ENCODE peak calls at places on chromosomes 1 and 21, in eight cellular contexts. U, V, A, H, S, Y, B and W are unnamed samples.

GRCh38 chr1:27979151-27979858 is 19.5 kb downstream of the XKR8 start:
- DNase-seq in U (peak; percentile 35), V (no peak), A (no peak), H (no peak), S (no peak), Y (peak; percentile 38), B (no peak), W (no peak)

GRCh38 chr1:65924471-65924870 is 131.8 kb downstream of the PDE4B start:
- DNase-seq in U (peak; percentile 2), V (no peak), A (no peak), H (no peak), S (no peak), Y (no peak), B (no peak), W (peak; percentile 65)

GRCh38 chr21:37496972-37497371 is 130.4 kb downstream of the DYRK1A start:
- DNase-seq in U (no peak), V (no peak), A (no peak), H (no peak), S (no peak), Y (no peak), B (no peak), W (no peak)

GRCh38 chr21:44294391-44295162 is 5.3 kb upstream of the PFKL start:
- DNase-seq in U (no peak), V (no peak), A (peak; percentile 36), H (no peak), S (peak; percentile 47), Y (no peak), B (peak; percentile 88), W (no peak)

GRCh38 chr21:15164678-15165303 is 100.0 kb upstream of the NRIP1 start:
- DNase-seq in U (no peak), V (no peak), A (no peak), H (no peak), S (peak; percentile 35), Y (no peak), B (no peak), W (peak; percentile 14)

GRCh38 chr1:16153999-16154673 is 1.7 kb downstream of the EPHA2 start:
- DNase-seq in U (no peak), V (no peak), A (no peak), H (no peak), S (no peak), Y (peak; percentile 70), B (no peak), W (no peak)

GRCh38 chr21:15060776-15061175 is 4.0 kb downstream of the NRIP1 start:
- DNase-seq in U (no peak), V (no peak), A (no peak), H (no peak), S (no peak), Y (no peak), B (no peak), W (no peak)

GRCh38 chr1:26302733-26303405 is 3.6 kb downstream of the UBXN11 start:
- DNase-seq in U (no peak), V (no peak), A (no peak), H (no peak), S (no peak), Y (no peak), B (no peak), W (no peak)

GRCh38 chr1:247102381-247102780 is 1.8 kb downstream of the ZNF669 start:
- DNase-seq in U (no peak), V (no peak), A (no peak), H (no peak), S (no peak), Y (no peak), B (no peak), W (no peak)

GRCh38 chr1:6080469-6080868 is 34.8 kb downstream of the KCNAB2 start:
- DNase-seq in U (no peak), V (no peak), A (peak; percentile 16), H (no peak), S (no peak), Y (no peak), B (no peak), W (no peak)

GRCh38 chr1:119367332-119368124 is 1.1 kb upstream of the HAO2 start:
- DNase-seq in U (peak; percentile 44), V (no peak), A (no peak), H (no peak), S (no peak), Y (peak; percentile 50), B (no peak), W (no peak)

GRCh38 chr1:212230329-212230728 is 54.9 kb upstream of the PPP2R5A start:
- DNase-seq in U (no peak), V (no peak), A (no peak), H (no peak), S (no peak), Y (no peak), B (no peak), W (no peak)

GRCh38 chr1:57879700-57880099 is 455.8 kb upstream of the DAB1 start:
- DNase-seq in U (no peak), V (no peak), A (no peak), H (no peak), S (no peak), Y (no peak), B (no peak), W (no peak)

GRCh38 chr1:57868895-57869294 is 445.0 kb upstream of the DAB1 start:
- DNase-seq in U (no peak), V (no peak), A (no peak), H (no peak), S (no peak), Y (no peak), B (no peak), W (no peak)

GRCh38 chr1:57872913-57873312 is 449.1 kb upstream of the DAB1 start:
- DNase-seq in U (no peak), V (no peak), A (no peak), H (no peak), S (no peak), Y (no peak), B (no peak), W (no peak)

DNA sequence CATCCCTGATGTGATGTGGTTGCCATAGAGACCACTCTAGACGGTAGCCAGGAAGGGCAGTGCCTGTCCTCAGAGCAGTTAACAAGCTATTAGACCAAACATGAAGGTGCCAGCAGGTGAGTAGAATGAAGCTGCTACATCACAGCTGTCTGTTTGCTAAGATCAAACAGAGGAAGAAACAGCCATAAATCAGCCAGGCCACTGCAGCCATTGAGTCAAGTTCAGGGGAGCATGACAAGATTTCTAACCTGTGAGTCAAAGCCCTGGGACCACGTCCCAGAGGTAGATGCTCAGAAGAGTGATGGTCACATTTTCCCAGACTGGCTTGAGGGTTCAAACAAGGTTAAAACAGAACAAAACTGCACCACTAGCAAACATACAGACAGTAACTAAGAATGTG is 450.6 kb upstream of the DAB1 start:
- DNase-seq in U (no peak), V (no peak), A (no peak), H (no peak), S (no peak), Y (no peak), B (no peak), W (no peak)
- H3K27ac ChIP-seq in U (no peak overlapping the region), V (no peak overlapping the region), A (no peak overlapping the region), H (no peak overlapping the region), S (no peak overlapping the region), Y (no peak overlapping the region), B (no peak overlapping the region), W (no peak overlapping the region)

GRCh38 chr1:219381396-219381795 is 207.7 kb downstream of the LYPLAL1 start:
- DNase-seq in U (no peak), V (no peak), A (no peak), H (no peak), S (no peak), Y (no peak), B (no peak), W (no peak)

GRCh38 chr1:219383273-219383672 is 209.6 kb downstream of the LYPLAL1 start:
- DNase-seq in U (no peak), V (no peak), A (no peak), H (no peak), S (no peak), Y (no peak), B (no peak), W (no peak)

GRCh38 chr1:219391297-219391696 is 217.6 kb downstream of the LYPLAL1 start:
- DNase-seq in U (no peak), V (no peak), A (no peak), H (no peak), S (no peak), Y (no peak), B (no peak), W (no peak)

GRCh38 chr1:219387211-219387610 is 213.5 kb downstream of the LYPLAL1 start:
- DNase-seq in U (no peak), V (no peak), A (no peak), H (no peak), S (no peak), Y (no peak), B (no peak), W (no peak)

DNA sequence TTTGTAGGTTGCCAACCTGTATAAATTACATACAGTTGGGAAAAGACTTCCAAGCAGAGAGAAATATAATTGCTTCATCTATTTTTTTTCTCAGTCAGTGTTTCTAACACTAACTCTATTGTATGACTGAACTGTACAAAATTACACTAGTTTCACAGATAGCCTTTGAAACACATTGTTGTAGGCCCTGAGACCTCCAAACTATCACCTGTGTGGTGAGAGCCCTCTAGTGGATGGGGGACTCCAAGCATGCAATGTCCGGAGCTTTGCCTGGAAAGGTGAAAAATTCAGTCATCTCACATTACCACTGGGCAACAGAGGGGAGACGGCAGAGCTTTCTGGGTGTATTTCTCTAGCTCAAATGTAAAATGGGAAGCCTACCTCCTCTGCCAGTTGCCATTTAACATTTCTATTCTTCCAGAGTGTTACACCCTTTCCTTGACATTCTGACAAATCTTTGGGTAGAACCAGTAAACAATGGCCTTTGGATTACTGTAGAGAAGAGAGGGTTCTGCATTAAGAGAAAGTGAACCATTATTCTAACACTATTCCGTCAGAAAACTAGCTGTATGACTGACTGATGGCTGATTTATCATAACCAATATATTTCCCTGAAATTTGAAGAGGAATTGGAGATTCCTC is 212.2 kb downstream of the LYPLAL1 start:
- DNase-seq in U (peak; percentile 69), V (no peak), A (peak; percentile 14), H (no peak), S (peak; percentile 28), Y (peak; percentile 65), B (no peak), W (no peak)
- H3K27ac ChIP-seq in U (peak overlapping the region; percentile 31), V (no peak overlapping the region), A (no peak overlapping the region), H (no peak overlapping the region), S (no peak overlapping the region), Y (no peak overlapping the region), B (no peak overlapping the region), W (no peak overlapping the region)

GRCh38 chr1:238624786-238625185 is 734.1 kb upstream of the ZP4 start:
- DNase-seq in U (no peak), V (no peak), A (no peak), H (no peak), S (no peak), Y (no peak), B (no peak), W (no peak)
- H3K27ac ChIP-seq in U (no peak overlapping the region), V (no peak overlapping the region), A (no peak overlapping the region), H (no peak overlapping the region), S (no peak overlapping the region), Y (no peak overlapping the region), B (no peak overlapping the region), W (no peak overlapping the region)

DNA sequence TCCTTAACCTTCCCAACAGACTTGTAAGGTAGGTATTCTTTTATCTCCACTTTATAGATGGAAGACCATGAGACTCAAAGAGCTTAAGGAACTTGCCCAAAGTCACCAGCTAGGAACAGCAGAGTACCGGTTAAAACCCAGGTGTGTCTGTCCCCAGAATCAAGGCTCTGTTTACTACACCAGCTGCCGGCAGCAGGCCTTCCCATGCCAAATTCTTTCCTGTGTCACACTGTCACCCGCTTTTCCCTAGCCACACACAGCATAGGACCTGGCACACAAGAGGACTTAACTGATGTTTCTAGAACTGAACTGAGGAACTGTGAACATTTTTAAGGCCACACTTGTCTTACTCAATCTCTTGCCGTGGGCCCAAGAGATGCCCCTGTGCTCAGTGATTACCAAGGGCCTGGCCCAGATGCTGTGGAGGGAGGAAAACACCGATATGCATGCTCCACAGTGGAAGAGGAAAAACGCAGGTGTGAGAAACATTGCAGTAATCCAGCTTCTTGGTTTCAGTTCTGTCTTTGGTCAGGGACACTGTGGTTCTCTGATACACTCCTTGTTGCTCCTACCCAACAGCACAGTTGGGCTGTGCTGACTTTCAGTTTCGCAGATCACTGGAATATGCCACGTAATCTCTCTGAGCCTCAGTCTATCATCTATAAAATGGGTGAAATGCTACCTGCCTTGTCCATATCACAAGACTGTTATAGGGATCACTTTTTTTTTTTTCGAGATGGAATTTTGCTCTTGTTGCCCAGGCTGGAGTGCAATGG is 13.9 kb upstream of the LY9 start:
- DNase-seq in U (no peak), V (no peak), A (no peak), H (no peak), S (peak; percentile 34), Y (no peak), B (no peak), W (no peak)
- H3K27ac ChIP-seq in U (no peak overlapping the region), V (no peak overlapping the region), A (no peak overlapping the region), H (no peak overlapping the region), S (peak overlapping the region; percentile 86), Y (no peak overlapping the region), B (no peak overlapping the region), W (peak overlapping the region; percentile 77)